ENCODE peak calls at places on chromosomes 4 and X, in eight cellular contexts. One of them, this sample, is unnamed. For H3K27me3, the result is how much of the 10 kb centered on the place peaks cover.

GRCh38 chr4:149884529-149885206 is 69.0 kb upstream of the IQCM start:
- DNase-seq in heart right ventricle: no peak
- DNase-seq in fibroblast of lung: no peak
- DNase-seq in cardiac muscle cell: no peak
- DNase-seq in tibial artery: no peak
- DNase-seq in bronchial epithelial cell: peak
- DNase-seq in GM12878: no peak
- DNase-seq in H1: no peak
- DNase-seq in this sample: no peak

GRCh38 chr4:6248394-6248793 is 21.3 kb upstream of the WFS1 start:
- DNase-seq in heart right ventricle: no peak
- DNase-seq in fibroblast of lung: no peak
- DNase-seq in cardiac muscle cell: no peak
- DNase-seq in tibial artery: no peak
- DNase-seq in bronchial epithelial cell: no peak
- DNase-seq in GM12878: no peak
- DNase-seq in H1: no peak
- DNase-seq in this sample: no peak

GRCh38 chr4:156672924-156673323 is 298.7 kb downstream of the PDGFC start:
- DNase-seq in heart right ventricle: no peak
- DNase-seq in fibroblast of lung: peak
- DNase-seq in cardiac muscle cell: no peak
- DNase-seq in tibial artery: no peak
- DNase-seq in bronchial epithelial cell: peak
- DNase-seq in GM12878: no peak
- DNase-seq in H1: no peak
- DNase-seq in this sample: no peak

GRCh38 chr4:78610546-78611214 is 59.1 kb downstream of the ANXA3 start:
- DNase-seq in heart right ventricle: no peak
- DNase-seq in fibroblast of lung: peak
- DNase-seq in cardiac muscle cell: no peak
- DNase-seq in tibial artery: no peak
- DNase-seq in bronchial epithelial cell: no peak
- DNase-seq in GM12878: no peak
- DNase-seq in H1: no peak
- DNase-seq in this sample: no peak

GRCh38 chr4:1000686-1001260 is 7.6 kb upstream of the SLC26A1 start:
- DNase-seq in heart right ventricle: no peak
- DNase-seq in fibroblast of lung: no peak
- DNase-seq in cardiac muscle cell: no peak
- DNase-seq in tibial artery: no peak
- DNase-seq in bronchial epithelial cell: no peak
- DNase-seq in GM12878: no peak
- DNase-seq in H1: no peak
- DNase-seq in this sample: no peak

GRCh38 chrX:20173305-20173704 is 31.7 kb upstream of the EIF1AX start:
- DNase-seq in heart right ventricle: no peak
- DNase-seq in fibroblast of lung: no peak
- DNase-seq in cardiac muscle cell: no peak
- DNase-seq in tibial artery: no peak
- DNase-seq in bronchial epithelial cell: no peak
- DNase-seq in GM12878: no peak
- DNase-seq in H1: no peak
- DNase-seq in this sample: no peak

GRCh38 chrX:85111347-85111746 is 107.7 kb downstream of the APOOL start:
- DNase-seq in heart right ventricle: no peak
- DNase-seq in fibroblast of lung: no peak
- DNase-seq in cardiac muscle cell: peak
- DNase-seq in tibial artery: no peak
- DNase-seq in bronchial epithelial cell: peak
- DNase-seq in GM12878: no peak
- DNase-seq in H1: no peak
- DNase-seq in this sample: no peak

GRCh38 chrX:152915541-152916241 is 17.8 kb downstream of the ZNF185 start:
- DNase-seq in heart right ventricle: no peak
- DNase-seq in fibroblast of lung: peak
- DNase-seq in cardiac muscle cell: peak
- DNase-seq in tibial artery: no peak
- DNase-seq in bronchial epithelial cell: peak
- DNase-seq in GM12878: no peak
- DNase-seq in H1: peak
- DNase-seq in this sample: no peak

GRCh38 chr4:52748432-52748831 is 2.8 kb downstream of the ERVMER34-1 start:
- DNase-seq in heart right ventricle: no peak
- DNase-seq in fibroblast of lung: no peak
- DNase-seq in cardiac muscle cell: no peak
- DNase-seq in tibial artery: no peak
- DNase-seq in bronchial epithelial cell: no peak
- DNase-seq in GM12878: peak
- DNase-seq in H1: no peak
- DNase-seq in this sample: no peak

GRCh38 chr4:14254252-14254651 is 626.7 kb upstream of the BOD1L1 start:
- DNase-seq in heart right ventricle: peak
- DNase-seq in fibroblast of lung: peak
- DNase-seq in cardiac muscle cell: peak
- DNase-seq in tibial artery: peak
- DNase-seq in bronchial epithelial cell: peak
- DNase-seq in GM12878: no peak
- DNase-seq in H1: peak
- DNase-seq in this sample: peak

GRCh38 chr4:13920901-13921300 is 293.4 kb upstream of the BOD1L1 start:
- DNase-seq in heart right ventricle: peak
- DNase-seq in fibroblast of lung: peak
- DNase-seq in cardiac muscle cell: no peak
- DNase-seq in tibial artery: peak
- DNase-seq in bronchial epithelial cell: peak
- DNase-seq in GM12878: no peak
- DNase-seq in H1: no peak
- DNase-seq in this sample: no peak

GRCh38 chr4:167887726-167888125 is 204.6 kb upstream of the ANXA10 start:
- DNase-seq in heart right ventricle: no peak
- DNase-seq in fibroblast of lung: no peak
- DNase-seq in cardiac muscle cell: no peak
- DNase-seq in tibial artery: no peak
- DNase-seq in bronchial epithelial cell: no peak
- DNase-seq in GM12878: no peak
- DNase-seq in H1: no peak
- DNase-seq in this sample: no peak

GRCh38 chr4:73661646-73662119 is 41.4 kb upstream of the RASSF6 start:
- DNase-seq in heart right ventricle: no peak
- DNase-seq in fibroblast of lung: peak
- DNase-seq in cardiac muscle cell: no peak
- DNase-seq in tibial artery: no peak
- DNase-seq in bronchial epithelial cell: peak
- DNase-seq in GM12878: no peak
- DNase-seq in H1: no peak
- DNase-seq in this sample: no peak

GRCh38 chr4:87409420-87409939 is 12.9 kb upstream of the NUDT9 start:
- DNase-seq in heart right ventricle: no peak
- DNase-seq in fibroblast of lung: no peak
- DNase-seq in cardiac muscle cell: no peak
- DNase-seq in tibial artery: no peak
- DNase-seq in bronchial epithelial cell: no peak
- DNase-seq in GM12878: no peak
- DNase-seq in H1: no peak
- DNase-seq in this sample: no peak

GRCh38 chr4:168585168-168586091 is 88.6 kb downstream of the PALLD start:
- DNase-seq in heart right ventricle: peak
- DNase-seq in fibroblast of lung: peak
- DNase-seq in cardiac muscle cell: peak
- DNase-seq in tibial artery: peak
- DNase-seq in bronchial epithelial cell: peak
- DNase-seq in GM12878: no peak
- DNase-seq in H1: peak
- DNase-seq in this sample: peak

GRCh38 chr4:68951806-68952585 is 392 bp upstream of the UGT2A3 start:
- DNase-seq in heart right ventricle: no peak
- DNase-seq in fibroblast of lung: no peak
- DNase-seq in cardiac muscle cell: no peak
- DNase-seq in tibial artery: no peak
- DNase-seq in bronchial epithelial cell: no peak
- DNase-seq in GM12878: no peak
- DNase-seq in H1: no peak
- DNase-seq in this sample: no peak

GRCh38 chr4:1008840-1009646 is 2.4 kb upstream of the FGFRL1 start:
- DNase-seq in heart right ventricle: peak
- DNase-seq in fibroblast of lung: no peak
- DNase-seq in cardiac muscle cell: no peak
- DNase-seq in tibial artery: peak
- DNase-seq in bronchial epithelial cell: no peak
- DNase-seq in GM12878: no peak
- DNase-seq in H1: no peak
- DNase-seq in this sample: no peak

GRCh38 chr4:153465922-153466636 is at the start of gene TMEM131L:
- DNase-seq in heart right ventricle: peak
- DNase-seq in fibroblast of lung: peak
- DNase-seq in cardiac muscle cell: peak
- DNase-seq in tibial artery: peak
- DNase-seq in bronchial epithelial cell: no peak
- DNase-seq in GM12878: no peak
- DNase-seq in H1: peak
- DNase-seq in this sample: peak

GRCh38 chr4:106062452-106062875 is 167.2 kb downstream of the NPNT start:
- DNase-seq in heart right ventricle: no peak
- DNase-seq in fibroblast of lung: peak
- DNase-seq in cardiac muscle cell: no peak
- DNase-seq in tibial artery: no peak
- DNase-seq in bronchial epithelial cell: peak
- DNase-seq in GM12878: no peak
- DNase-seq in H1: no peak
- DNase-seq in this sample: no peak

GRCh38 chrX:153381684-153382532 is 19.2 kb downstream of the PNMA6E start:
- DNase-seq in heart right ventricle: peak
- DNase-seq in fibroblast of lung: peak
- DNase-seq in cardiac muscle cell: peak
- DNase-seq in tibial artery: no peak
- DNase-seq in bronchial epithelial cell: no peak
- DNase-seq in GM12878: no peak
- DNase-seq in H1: no peak
- DNase-seq in this sample: peak

GRCh38 chrX:143621276-143621675 is 14.6 kb downstream of the SLITRK4 start:
- DNase-seq in heart right ventricle: no peak
- DNase-seq in fibroblast of lung: no peak
- DNase-seq in cardiac muscle cell: no peak
- DNase-seq in tibial artery: no peak
- DNase-seq in bronchial epithelial cell: no peak
- DNase-seq in GM12878: no peak
- DNase-seq in H1: no peak
- DNase-seq in this sample: no peak

GRCh38 chr4:48499551-48500066 is 9.6 kb downstream of the ZAR1 start:
- DNase-seq in heart right ventricle: no peak
- DNase-seq in fibroblast of lung: no peak
- DNase-seq in cardiac muscle cell: no peak
- DNase-seq in tibial artery: no peak
- DNase-seq in bronchial epithelial cell: no peak
- DNase-seq in GM12878: peak
- DNase-seq in H1: no peak
- DNase-seq in this sample: no peak
- H3K4me3 ChIP-seq in heart right ventricle: no peak
- H3K4me3 ChIP-seq in fibroblast of lung: no peak
- H3K4me3 ChIP-seq in cardiac muscle cell: no peak
- H3K4me3 ChIP-seq in tibial artery: no peak
- H3K4me3 ChIP-seq in bronchial epithelial cell: no peak
- H3K4me3 ChIP-seq in GM12878: no peak
- H3K4me3 ChIP-seq in H1: no peak
- H3K4me3 ChIP-seq in this sample: no peak

GRCh38 chr4:26204249-26204825 is 116.5 kb upstream of the RBPJ start:
- DNase-seq in heart right ventricle: no peak
- DNase-seq in fibroblast of lung: no peak
- DNase-seq in cardiac muscle cell: no peak
- DNase-seq in tibial artery: no peak
- DNase-seq in bronchial epithelial cell: no peak
- DNase-seq in GM12878: no peak
- DNase-seq in H1: no peak
- DNase-seq in this sample: no peak
- H3K27me3 ChIP-seq in heart right ventricle: under half
- H3K27me3 ChIP-seq in fibroblast of lung: under half
- H3K27me3 ChIP-seq in cardiac muscle cell: under half
- H3K27me3 ChIP-seq in tibial artery: under half
- H3K27me3 ChIP-seq in bronchial epithelial cell: under half
- H3K27me3 ChIP-seq in GM12878: under half
- H3K27me3 ChIP-seq in H1: under half
- H3K27me3 ChIP-seq in this sample: under half

GRCh38 chrX:128975716-128976115 is 547.6 kb downstream of the SMARCA1 start:
- DNase-seq in heart right ventricle: no peak
- DNase-seq in fibroblast of lung: no peak
- DNase-seq in cardiac muscle cell: peak
- DNase-seq in tibial artery: no peak
- DNase-seq in bronchial epithelial cell: peak
- DNase-seq in GM12878: no peak
- DNase-seq in H1: peak
- DNase-seq in this sample: peak
- TF ChIP-seq CTCF in heart right ventricle: no peak
- TF ChIP-seq CTCF in fibroblast of lung: no peak
- TF ChIP-seq CTCF in cardiac muscle cell: peak
- TF ChIP-seq CTCF in tibial artery: no peak
- TF ChIP-seq CTCF in bronchial epithelial cell: peak
- TF ChIP-seq CTCF in GM12878: peak
- TF ChIP-seq CTCF in H1: peak
- TF ChIP-seq CTCF in this sample: peak

GRCh38 chr4:140213736-140214135 is 59.8 kb upstream of the MAML3 start:
- DNase-seq in heart right ventricle: no peak
- DNase-seq in fibroblast of lung: peak
- DNase-seq in cardiac muscle cell: no peak
- DNase-seq in tibial artery: no peak
- DNase-seq in bronchial epithelial cell: peak
- DNase-seq in GM12878: no peak
- DNase-seq in H1: no peak
- DNase-seq in this sample: no peak
- H3K4me3 ChIP-seq in heart right ventricle: no peak
- H3K4me3 ChIP-seq in fibroblast of lung: no peak
- H3K4me3 ChIP-seq in cardiac muscle cell: no peak
- H3K4me3 ChIP-seq in tibial artery: no peak
- H3K4me3 ChIP-seq in bronchial epithelial cell: no peak
- H3K4me3 ChIP-seq in GM12878: no peak
- H3K4me3 ChIP-seq in H1: no peak
- H3K4me3 ChIP-seq in this sample: no peak

GRCh38 chr4:165464338-165464737 is 85.5 kb downstream of the CPE start:
- DNase-seq in heart right ventricle: no peak
- DNase-seq in fibroblast of lung: no peak
- DNase-seq in cardiac muscle cell: no peak
- DNase-seq in tibial artery: no peak
- DNase-seq in bronchial epithelial cell: no peak
- DNase-seq in GM12878: no peak
- DNase-seq in H1: no peak
- DNase-seq in this sample: no peak

GRCh38 chr4:165458451-165458850 is 79.6 kb downstream of the CPE start:
- DNase-seq in heart right ventricle: no peak
- DNase-seq in fibroblast of lung: no peak
- DNase-seq in cardiac muscle cell: no peak
- DNase-seq in tibial artery: no peak
- DNase-seq in bronchial epithelial cell: no peak
- DNase-seq in GM12878: no peak
- DNase-seq in H1: no peak
- DNase-seq in this sample: no peak

GRCh38 chr4:165462009-165462408 is 83.2 kb downstream of the CPE start:
- DNase-seq in heart right ventricle: no peak
- DNase-seq in fibroblast of lung: no peak
- DNase-seq in cardiac muscle cell: no peak
- DNase-seq in tibial artery: no peak
- DNase-seq in bronchial epithelial cell: no peak
- DNase-seq in GM12878: no peak
- DNase-seq in H1: no peak
- DNase-seq in this sample: no peak

GRCh38 chr4:165457793-165458192 is 79.0 kb downstream of the CPE start:
- DNase-seq in heart right ventricle: no peak
- DNase-seq in fibroblast of lung: no peak
- DNase-seq in cardiac muscle cell: no peak
- DNase-seq in tibial artery: no peak
- DNase-seq in bronchial epithelial cell: no peak
- DNase-seq in GM12878: no peak
- DNase-seq in H1: no peak
- DNase-seq in this sample: no peak

GRCh38 chr4:165461176-165461835 is 82.5 kb downstream of the CPE start:
- DNase-seq in heart right ventricle: peak
- DNase-seq in fibroblast of lung: peak
- DNase-seq in cardiac muscle cell: no peak
- DNase-seq in tibial artery: no peak
- DNase-seq in bronchial epithelial cell: peak
- DNase-seq in GM12878: no peak
- DNase-seq in H1: no peak
- DNase-seq in this sample: no peak
- H3K27me3 ChIP-seq in heart right ventricle: under half
- H3K27me3 ChIP-seq in fibroblast of lung: under half
- H3K27me3 ChIP-seq in cardiac muscle cell: under half
- H3K27me3 ChIP-seq in tibial artery: under half
- H3K27me3 ChIP-seq in bronchial epithelial cell: under half
- H3K27me3 ChIP-seq in GM12878: under half
- H3K27me3 ChIP-seq in H1: under half
- H3K27me3 ChIP-seq in this sample: under half

This sample was measured in dorsolateral prefrontal cortex.